ENCODE peak calls at places on chromosomes 1 and 21, in five cellular contexts. One of them, this sample, is unnamed.

GRCh38 chr21:23475518-23476189 is 2131.6 kb downstream of the MRPL39 start:
- DNase-seq in A549: no peak
- DNase-seq in erythroblast: no peak
- DNase-seq in ovary: no peak
- DNase-seq in body of pancreas: no peak
- DNase-seq in this sample: no peak

GRCh38 chr1:96236156-96236739 is 485.3 kb upstream of the PTBP2 start:
- DNase-seq in ovary: no peak
- DNase-seq in A549: peak
- DNase-seq in erythroblast: peak
- DNase-seq in body of pancreas: peak
- DNase-seq in this sample: no peak

GRCh38 chr1:101314244-101314643 is 77.4 kb downstream of the S1PR1 start:
- DNase-seq in erythroblast: peak
- DNase-seq in body of pancreas: no peak
- DNase-seq in ovary: no peak
- DNase-seq in A549: no peak
- DNase-seq in this sample: no peak

GRCh38 chr21:14712121-14712520 is 166.0 kb upstream of the SAMSN1 start:
- DNase-seq in ovary: no peak
- DNase-seq in A549: no peak
- DNase-seq in erythroblast: no peak
- DNase-seq in body of pancreas: no peak
- DNase-seq in this sample: no peak

GRCh38 chr1:58468612-58469493 is 77.7 kb downstream of the OMA1 start:
- DNase-seq in erythroblast: no peak
- DNase-seq in ovary: no peak
- DNase-seq in body of pancreas: no peak
- DNase-seq in A549: no peak
- DNase-seq in this sample: no peak

GRCh38 chr1:33866286-33866685 is 2.4 kb downstream of the HMGB4 start:
- DNase-seq in A549: no peak
- DNase-seq in erythroblast: no peak
- DNase-seq in body of pancreas: no peak
- DNase-seq in ovary: no peak
- DNase-seq in this sample: no peak

GRCh38 chr1:7508830-7509508 is 262.1 kb upstream of the VAMP3 start:
- DNase-seq in ovary: no peak
- DNase-seq in erythroblast: no peak
- DNase-seq in A549: no peak
- DNase-seq in body of pancreas: no peak
- DNase-seq in this sample: no peak

GRCh38 chr1:206839006-206839560 is 26.3 kb upstream of the IL20 start:
- DNase-seq in A549: no peak
- DNase-seq in body of pancreas: no peak
- DNase-seq in ovary: no peak
- DNase-seq in erythroblast: no peak
- DNase-seq in this sample: no peak

GRCh38 chr1:115727706-115728249 is 40.7 kb downstream of the CASQ2 start:
- DNase-seq in body of pancreas: peak
- DNase-seq in ovary: peak
- DNase-seq in A549: no peak
- DNase-seq in erythroblast: peak
- DNase-seq in this sample: no peak

GRCh38 chr1:212119863-212120262 is 84.3 kb downstream of the DTL start:
- DNase-seq in body of pancreas: no peak
- DNase-seq in ovary: no peak
- DNase-seq in erythroblast: no peak
- DNase-seq in A549: no peak
- DNase-seq in this sample: no peak

GRCh38 chr1:207316622-207317510 is 4.6 kb upstream of the CD55 start:
- DNase-seq in body of pancreas: peak
- DNase-seq in erythroblast: peak
- DNase-seq in ovary: no peak
- DNase-seq in A549: no peak
- DNase-seq in this sample: no peak

GRCh38 chr1:232226197-232226681 is 403.7 kb downstream of the SIPA1L2 start:
- DNase-seq in body of pancreas: no peak
- DNase-seq in erythroblast: no peak
- DNase-seq in A549: no peak
- DNase-seq in ovary: no peak
- DNase-seq in this sample: no peak

GRCh38 chr1:74468982-74469603 is 43.3 kb downstream of the LRRC53 start:
- DNase-seq in body of pancreas: no peak
- DNase-seq in erythroblast: peak
- DNase-seq in ovary: no peak
- DNase-seq in A549: peak
- DNase-seq in this sample: no peak

GRCh38 chr1:26122988-26123973 is 11.7 kb downstream of the PDIK1L start:
- DNase-seq in A549: no peak
- DNase-seq in body of pancreas: no peak
- DNase-seq in erythroblast: peak
- DNase-seq in ovary: no peak
- DNase-seq in this sample: no peak

GRCh38 chr1:8317647-8318360 is at the start of gene SLC45A1:
- DNase-seq in body of pancreas: peak
- DNase-seq in A549: peak
- DNase-seq in erythroblast: peak
- DNase-seq in ovary: peak
- DNase-seq in this sample: peak

GRCh38 chr1:39995973-39996393 is 41.0 kb downstream of the MFSD2A start:
- DNase-seq in erythroblast: no peak
- DNase-seq in A549: no peak
- DNase-seq in body of pancreas: no peak
- DNase-seq in ovary: no peak
- DNase-seq in this sample: peak

GRCh38 chr1:242017580-242018233 is 18.8 kb upstream of the MAP1LC3C start:
- DNase-seq in erythroblast: peak
- DNase-seq in A549: peak
- DNase-seq in ovary: peak
- DNase-seq in body of pancreas: peak
- DNase-seq in this sample: peak

GRCh38 chr1:152397474-152397873 is 16.6 kb downstream of the CRNN start:
- DNase-seq in erythroblast: no peak
- DNase-seq in ovary: no peak
- DNase-seq in A549: no peak
- DNase-seq in body of pancreas: no peak
- DNase-seq in this sample: no peak

GRCh38 chr1:185789846-185790735 is 55.9 kb downstream of the HMCN1 start:
- DNase-seq in A549: no peak
- DNase-seq in ovary: no peak
- DNase-seq in erythroblast: no peak
- DNase-seq in body of pancreas: no peak
- DNase-seq in this sample: no peak

GRCh38 chr1:164510435-164510834 is 48.5 kb upstream of the PBX1 start:
- DNase-seq in ovary: no peak
- DNase-seq in erythroblast: peak
- DNase-seq in A549: no peak
- DNase-seq in body of pancreas: no peak
- DNase-seq in this sample: no peak

GRCh38 chr1:178470411-178470960 is 26.3 kb downstream of the CLEC20A start:
- DNase-seq in erythroblast: no peak
- DNase-seq in body of pancreas: peak
- DNase-seq in ovary: no peak
- DNase-seq in A549: no peak
- DNase-seq in this sample: no peak

GRCh38 chr1:153793261-153793972 is 18.2 kb downstream of the SLC27A3 start:
- DNase-seq in erythroblast: no peak
- DNase-seq in A549: no peak
- DNase-seq in ovary: no peak
- DNase-seq in body of pancreas: no peak
- DNase-seq in this sample: no peak

GRCh38 chr1:51624851-51625250 is 8.0 kb downstream of the OSBPL9 start:
- DNase-seq in ovary: no peak
- DNase-seq in erythroblast: no peak
- DNase-seq in body of pancreas: no peak
- DNase-seq in A549: no peak
- DNase-seq in this sample: no peak

GRCh38 chr1:27149714-27150113 is 5.2 kb downstream of the SLC9A1 start:
- DNase-seq in body of pancreas: no peak
- DNase-seq in erythroblast: no peak
- DNase-seq in ovary: no peak
- DNase-seq in A549: no peak
- DNase-seq in this sample: no peak

GRCh38 chr1:115642168-115643072 is 650 bp downstream of the VANGL1 start:
- DNase-seq in body of pancreas: peak
- DNase-seq in A549: peak
- DNase-seq in ovary: peak
- DNase-seq in erythroblast: peak
- DNase-seq in this sample: peak

GRCh38 chr1:19390901-19391595 is 78.9 kb downstream of the SLC66A1 start:
- DNase-seq in erythroblast: peak
- DNase-seq in A549: peak
- DNase-seq in ovary: peak
- DNase-seq in body of pancreas: peak
- DNase-seq in this sample: peak

GRCh38 chr21:33258475-33258874 is 7.7 kb upstream of the IL10RB start:
- DNase-seq in erythroblast: no peak
- DNase-seq in A549: no peak
- DNase-seq in body of pancreas: no peak
- DNase-seq in ovary: no peak
- DNase-seq in this sample: no peak

GRCh38 chr1:100038401-100039306 is 68.9 kb downstream of the SLC35A3 start:
- DNase-seq in ovary: peak
- DNase-seq in A549: no peak
- DNase-seq in body of pancreas: peak
- DNase-seq in erythroblast: peak
- DNase-seq in this sample: peak
- TF ChIP-seq POLR2A in ovary: no peak
- TF ChIP-seq POLR2A in A549: no peak
- TF ChIP-seq POLR2A in body of pancreas: peak
- TF ChIP-seq POLR2A in erythroblast: no peak
- TF ChIP-seq POLR2A in this sample: no peak

GRCh38 chr1:155131285-155131684 is 3.6 kb downstream of the EFNA1 start:
- DNase-seq in A549: no peak
- DNase-seq in erythroblast: no peak
- DNase-seq in ovary: no peak
- DNase-seq in body of pancreas: peak
- DNase-seq in this sample: no peak
- TF ChIP-seq POLR2A in A549: no peak
- TF ChIP-seq POLR2A in erythroblast: no peak
- TF ChIP-seq POLR2A in ovary: no peak
- TF ChIP-seq POLR2A in body of pancreas: no peak
- TF ChIP-seq POLR2A in this sample: no peak

DNA sequence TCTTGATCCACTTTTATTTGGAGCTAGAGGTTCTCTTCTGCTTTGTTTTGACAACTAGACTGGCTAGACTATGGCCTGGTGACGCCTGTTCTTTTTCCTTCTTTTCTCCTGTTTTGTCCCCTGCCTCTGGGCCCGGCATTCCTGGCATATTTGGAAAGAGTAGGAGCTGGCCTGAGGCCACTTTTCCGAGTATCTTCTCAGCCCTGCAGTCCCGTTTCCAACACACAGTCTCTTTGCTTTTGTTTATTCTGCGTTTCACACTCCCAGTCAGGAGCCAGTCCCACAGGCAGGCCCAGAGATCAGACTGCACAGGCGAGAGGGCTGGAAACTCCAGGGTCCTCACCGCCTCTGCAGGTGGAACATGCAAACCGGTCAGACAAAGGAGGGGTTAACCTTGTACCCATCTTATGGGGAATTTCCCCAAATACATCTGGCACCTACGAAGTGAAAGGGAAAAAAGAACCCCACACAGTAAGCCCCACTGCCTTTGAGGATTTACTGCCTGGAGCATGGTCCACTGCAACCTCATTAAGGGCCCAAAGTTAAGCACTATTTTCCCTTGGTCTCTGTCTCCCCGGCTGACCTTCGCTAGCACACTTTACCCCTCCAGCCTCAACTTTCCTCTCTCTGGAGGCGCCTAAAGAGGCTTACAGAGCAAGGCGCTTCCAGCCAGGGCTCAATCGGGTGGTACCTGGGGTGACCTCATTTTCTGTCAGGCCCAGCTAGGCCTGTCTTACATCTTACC is 141.1 kb downstream of the TOMM20 start:
- DNase-seq in body of pancreas: peak
- DNase-seq in ovary: peak
- DNase-seq in erythroblast: no peak
- DNase-seq in A549: peak
- DNase-seq in this sample: no peak
- TF ChIP-seq POLR2A in body of pancreas: no peak
- TF ChIP-seq POLR2A in ovary: no peak
- TF ChIP-seq POLR2A in erythroblast: no peak
- TF ChIP-seq POLR2A in A549: no peak
- TF ChIP-seq POLR2A in this sample: no peak

GRCh38 chr21:18887922-18888602 is 484.5 kb upstream of the TMPRSS15 start:
- DNase-seq in body of pancreas: no peak
- DNase-seq in ovary: no peak
- DNase-seq in A549: no peak
- DNase-seq in erythroblast: no peak
- DNase-seq in this sample: no peak
- TF ChIP-seq POLR2A in body of pancreas: no peak
- TF ChIP-seq POLR2A in ovary: no peak
- TF ChIP-seq POLR2A in A549: no peak
- TF ChIP-seq POLR2A in erythroblast: no peak
- TF ChIP-seq POLR2A in this sample: no peak

GRCh38 chr1:204288061-204288588 is 71.6 kb downstream of the PLEKHA6 start:
- DNase-seq in body of pancreas: peak
- DNase-seq in erythroblast: peak
- DNase-seq in A549: peak
- DNase-seq in ovary: peak
- DNase-seq in this sample: no peak
- TF ChIP-seq POLR2A in body of pancreas: peak
- TF ChIP-seq POLR2A in erythroblast: no peak
- TF ChIP-seq POLR2A in A549: peak
- TF ChIP-seq POLR2A in ovary: no peak
- TF ChIP-seq POLR2A in this sample: no peak

DNA sequence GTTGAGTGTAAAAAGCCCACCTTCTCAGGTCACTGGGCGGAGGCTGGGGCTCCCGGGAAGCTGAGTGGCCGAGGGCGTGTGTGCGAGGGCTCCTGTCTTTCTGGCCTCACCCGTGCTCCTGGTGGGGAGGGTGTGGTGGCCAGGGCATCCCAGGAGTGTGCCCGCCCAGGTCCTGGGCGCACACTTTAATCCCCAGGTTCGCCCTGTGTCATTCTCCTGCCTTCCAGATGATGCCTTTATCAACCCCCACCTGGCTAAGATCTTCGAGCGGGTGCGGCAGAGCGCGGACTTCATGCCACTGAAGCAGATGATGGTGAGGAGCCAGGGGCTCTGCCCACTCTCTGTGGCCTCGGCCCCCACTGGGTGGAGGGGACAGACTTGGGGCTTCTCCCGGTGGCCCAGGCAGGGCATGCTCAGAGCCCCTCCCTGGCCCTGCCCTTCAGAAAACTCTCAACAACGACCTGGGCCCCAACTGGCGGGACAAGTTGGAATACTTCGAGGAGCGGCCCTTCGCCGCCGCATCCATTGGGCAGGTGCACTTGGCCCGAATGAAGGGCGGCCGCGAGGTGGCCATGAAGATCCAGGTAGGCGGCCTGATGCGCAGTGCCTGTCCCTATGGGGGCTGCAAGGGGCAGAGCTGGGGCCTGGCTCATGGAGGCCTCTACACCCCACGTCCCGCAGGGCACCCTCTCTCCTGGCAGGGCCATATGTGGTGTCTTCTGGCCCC is 42.5 kb downstream of the COQ8A start:
- DNase-seq in ovary: no peak
- DNase-seq in A549: no peak
- DNase-seq in erythroblast: no peak
- DNase-seq in body of pancreas: no peak
- DNase-seq in this sample: no peak
- TF ChIP-seq POLR2A in ovary: no peak
- TF ChIP-seq POLR2A in A549: no peak
- TF ChIP-seq POLR2A in erythroblast: no peak
- TF ChIP-seq POLR2A in body of pancreas: no peak
- TF ChIP-seq POLR2A in this sample: no peak

This sample was measured in GM12892.